ENCODE peak calls at places on chromosomes 11 and 22, in seven cellular contexts. B, K, Y, D, S, E and W are unnamed samples. For H3K4me1, the result is how much of the 10 kb centered on the place peaks cover.

GRCh38 chr22:17700778-17701177 is 62.2 kb downstream of the BCL2L13 start:
- DNase-seq in B (no peak), K (no peak), Y (peak), D (peak), S (no peak), E (no peak), W (no peak)

GRCh38 chr11:105081412-105082150 is 36.4 kb upstream of the CARD16 start:
- DNase-seq in B (no peak), K (no peak), Y (no peak), D (peak), S (no peak), E (no peak), W (no peak)

GRCh38 chr22:19943665-19944026 is 2.0 kb upstream of the TXNRD2 start:
- DNase-seq in B (no peak), K (peak), Y (no peak), D (peak), S (no peak), E (peak), W (no peak)

GRCh38 chr11:56988614-56989013 is at the start of gene OR5AK2:
- DNase-seq in B (no peak), K (no peak), Y (no peak), D (no peak), S (no peak), E (no peak), W (no peak)

GRCh38 chr11:66556086-66556485 is 9.4 kb downstream of the ACTN3 start:
- DNase-seq in B (no peak), K (no peak), Y (no peak), D (no peak), S (no peak), E (no peak), W (no peak)

GRCh38 chr11:14641801-14642200 is 1.8 kb upstream of the PDE3B start:
- DNase-seq in B (no peak), K (no peak), Y (no peak), D (no peak), S (no peak), E (no peak), W (peak)

GRCh38 chr22:22872722-22873708 is 14.6 kb upstream of the IGLL5 start:
- DNase-seq in B (no peak), K (no peak), Y (no peak), D (no peak), S (no peak), E (no peak), W (no peak)

GRCh38 chr11:47143322-47143721 is 33.4 kb downstream of the ARFGAP2 start:
- DNase-seq in B (no peak), K (peak), Y (peak), D (no peak), S (no peak), E (peak), W (peak)

GRCh38 chr11:75204012-75204674 is 36.4 kb upstream of the TPBGL start:
- DNase-seq in B (no peak), K (no peak), Y (no peak), D (no peak), S (no peak), E (peak), W (no peak)

GRCh38 chr22:40401532-40401931 is 31.1 kb downstream of the SGSM3 start:
- DNase-seq in B (no peak), K (no peak), Y (no peak), D (no peak), S (no peak), E (no peak), W (no peak)

GRCh38 chr11:69165775-69166174 is 10.0 kb downstream of the SMIM38 start:
- DNase-seq in B (no peak), K (no peak), Y (no peak), D (no peak), S (no peak), E (no peak), W (no peak)

GRCh38 chr11:44831605-44832394 is 105.0 kb downstream of the TSPAN18 start:
- DNase-seq in B (no peak), K (no peak), Y (no peak), D (no peak), S (no peak), E (no peak), W (no peak)

GRCh38 chr11:17473071-17473744 is 3.4 kb downstream of the ABCC8 start:
- DNase-seq in B (peak), K (peak), Y (no peak), D (peak), S (no peak), E (no peak), W (no peak)

GRCh38 chr22:49925525-49926128 is 7.2 kb downstream of the CRELD2 start:
- DNase-seq in B (no peak), K (no peak), Y (no peak), D (no peak), S (no peak), E (no peak), W (no peak)

GRCh38 chr11:12142179-12142578 is 31.8 kb downstream of the MICAL2 start:
- DNase-seq in B (no peak), K (no peak), Y (no peak), D (no peak), S (no peak), E (no peak), W (no peak)

GRCh38 chr22:22833059-22833458 is 54.6 kb upstream of the IGLL5 start:
- DNase-seq in B (no peak), K (no peak), Y (no peak), D (no peak), S (no peak), E (no peak), W (no peak)

GRCh38 chr11:8011981-8012444 is 24.9 kb downstream of the EIF3F start:
- DNase-seq in B (no peak), K (no peak), Y (no peak), D (no peak), S (no peak), E (no peak), W (no peak)

GRCh38 chr22:47552541-47553205 is 790.2 kb downstream of the TBC1D22A start:
- DNase-seq in B (no peak), K (no peak), Y (no peak), D (no peak), S (peak), E (no peak), W (no peak)

GRCh38 chr11:124946735-124947141 is 7.3 kb upstream of the CCDC15 start:
- DNase-seq in B (no peak), K (no peak), Y (no peak), D (no peak), S (no peak), E (no peak), W (no peak)

GRCh38 chr11:66854729-66855211 is 2.1 kb upstream of the LRFN4 start:
- DNase-seq in B (no peak), K (no peak), Y (no peak), D (no peak), S (no peak), E (peak), W (no peak)

GRCh38 chr22:24481641-24482040 is 13.5 kb upstream of the UPB1 start:
- DNase-seq in B (no peak), K (no peak), Y (no peak), D (no peak), S (no peak), E (no peak), W (no peak)

GRCh38 chr11:69832561-69833413 is 13.6 kb upstream of the FGF3 start:
- DNase-seq in B (no peak), K (peak), Y (no peak), D (peak), S (no peak), E (peak), W (no peak)

GRCh38 chr22:46060292-46061123 is 83.5 kb upstream of the WNT7B start:
- DNase-seq in B (no peak), K (no peak), Y (no peak), D (no peak), S (no peak), E (peak), W (no peak)

GRCh38 chr11:128496684-128497056 is 90.7 kb downstream of the ETS1 start:
- DNase-seq in B (no peak), K (no peak), Y (no peak), D (no peak), S (no peak), E (no peak), W (no peak)

GRCh38 chr22:41619979-41620645 is 731 bp downstream of the DESI1 start:
- DNase-seq in B (no peak), K (peak), Y (no peak), D (peak), S (no peak), E (peak), W (peak)

GRCh38 chr11:72432347-72433287 is 1.7 kb downstream of the CLPB start:
- DNase-seq in B (no peak), K (no peak), Y (no peak), D (no peak), S (no peak), E (no peak), W (no peak)

GRCh38 chr11:72431846-72432245 is 2.5 kb downstream of the CLPB start:
- DNase-seq in B (no peak), K (no peak), Y (no peak), D (no peak), S (no peak), E (no peak), W (no peak)

GRCh38 chr11:72433455-72434061 is 773 bp downstream of the CLPB start:
- DNase-seq in B (no peak), K (no peak), Y (peak), D (no peak), S (no peak), E (no peak), W (no peak)

GRCh38 chr11:72439455-72439854 is 5.1 kb upstream of the CLPB start:
- DNase-seq in B (no peak), K (no peak), Y (peak), D (no peak), S (no peak), E (no peak), W (no peak)

GRCh38 chr11:72436667-72437066 is 2.3 kb upstream of the CLPB start:
- DNase-seq in B (no peak), K (no peak), Y (no peak), D (no peak), S (no peak), E (no peak), W (no peak)
- TF ChIP-seq POLR2AphosphoS5 in B (no peak), K (no peak), Y (no peak), D (no peak), S (no peak), E (no peak), W (no peak)

DNA sequence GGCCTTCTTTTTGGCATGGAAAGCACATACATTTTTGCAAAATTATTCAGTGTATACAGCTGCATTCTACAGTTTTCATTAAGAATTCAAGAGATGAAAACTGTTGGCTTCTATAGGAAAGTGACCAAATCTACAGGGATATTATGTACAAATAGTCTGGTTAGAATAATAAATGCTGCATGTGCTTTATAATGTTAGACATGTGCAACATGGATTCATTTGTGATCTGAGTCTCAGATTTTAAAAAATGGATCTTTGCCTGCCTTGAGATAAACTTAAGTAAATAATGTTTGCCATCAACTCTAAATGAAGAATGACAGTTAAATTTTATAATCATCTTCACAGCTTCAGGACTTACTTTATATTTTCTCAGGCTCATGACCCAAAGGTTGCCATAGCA is 200.3 kb downstream of the CADM1 start:
- DNase-seq in B (no peak), K (no peak), Y (no peak), D (no peak), S (no peak), E (no peak), W (no peak)
- H3K4me1 ChIP-seq in B (under half), K (under half), Y (under half), D (under half), S (under half), E (under half), W (under half)

DNA sequence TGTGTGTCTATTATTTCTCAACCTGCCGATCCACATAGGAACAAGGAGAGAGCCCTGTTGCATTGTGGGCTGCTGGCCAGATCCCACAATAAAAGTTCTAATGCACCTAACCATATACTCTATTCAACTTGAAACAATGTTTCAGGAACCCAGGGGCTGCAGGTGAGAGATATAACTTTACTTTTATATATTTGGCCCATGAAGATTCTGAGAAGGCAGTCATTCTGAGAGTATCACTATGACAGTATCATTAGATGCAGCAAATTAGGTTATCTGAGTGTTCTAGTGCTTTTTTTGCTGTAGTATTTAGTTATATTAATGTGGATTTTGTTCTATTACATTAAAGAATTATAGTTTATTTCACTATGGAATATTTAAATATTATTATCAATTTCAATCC is 655.1 kb upstream of the ARHGAP42 start:
- DNase-seq in B (no peak), K (no peak), Y (no peak), D (no peak), S (no peak), E (no peak), W (no peak)
- H3K27ac ChIP-seq in B (no peak), K (no peak), Y (no peak), D (no peak), S (no peak), E (no peak), W (no peak)

GRCh38 chr22:26656896-26657851 is at the start of gene MIAT:
- DNase-seq in B (no peak), K (peak), Y (no peak), D (peak), S (no peak), E (no peak), W (no peak)
- TF ChIP-seq POLR2AphosphoS5 in B (no peak), K (no peak), Y (no peak), D (peak), S (no peak), E (no peak), W (no peak)

GRCh38 chr11:68125164-68125563 is 4.0 kb upstream of the CHKA start:
- DNase-seq in B (no peak), K (no peak), Y (no peak), D (no peak), S (no peak), E (no peak), W (no peak)
- H3K4me1 ChIP-seq in B (half or more), K (under half), Y (under half), D (half or more), S (under half), E (under half), W (under half)

GRCh38 chr11:130675456-130675855 is 227.0 kb downstream of the ADAMTS15 start:
- DNase-seq in B (no peak), K (no peak), Y (no peak), D (no peak), S (no peak), E (peak), W (no peak)

GRCh38 chr11:130671801-130672700 is 223.6 kb downstream of the ADAMTS15 start:
- DNase-seq in B (no peak), K (peak), Y (no peak), D (no peak), S (no peak), E (peak), W (no peak)

GRCh38 chr11:130674686-130675085 is 226.2 kb downstream of the ADAMTS15 start:
- DNase-seq in B (no peak), K (no peak), Y (no peak), D (no peak), S (no peak), E (no peak), W (no peak)

GRCh38 chr11:130672911-130673310 is 224.5 kb downstream of the ADAMTS15 start:
- DNase-seq in B (no peak), K (no peak), Y (no peak), D (no peak), S (no peak), E (no peak), W (no peak)

GRCh38 chr11:130673698-130674097 is 225.3 kb downstream of the ADAMTS15 start:
- DNase-seq in B (no peak), K (no peak), Y (no peak), D (no peak), S (no peak), E (no peak), W (no peak)
- H3K27ac ChIP-seq in B (no peak), K (no peak), Y (no peak), D (no peak), S (no peak), E (peak), W (no peak)

GRCh38 chr22:30027169-30027568 is 53.1 kb upstream of the HORMAD2 start:
- DNase-seq in B (peak), K (no peak), Y (no peak), D (no peak), S (no peak), E (no peak), W (no peak)
- TF ChIP-seq POLR2AphosphoS5 in B (no peak), K (no peak), Y (no peak), D (no peak), S (no peak), E (no peak), W (no peak)

GRCh38 chr11:26045082-26045481 is 286.8 kb upstream of the ANO3 start:
- DNase-seq in B (no peak), K (no peak), Y (no peak), D (no peak), S (no peak), E (no peak), W (no peak)

GRCh38 chr11:26044389-26044788 is 287.5 kb upstream of the ANO3 start:
- DNase-seq in B (no peak), K (no peak), Y (no peak), D (no peak), S (no peak), E (no peak), W (no peak)

GRCh38 chr11:26040339-26040738 is 291.6 kb upstream of the ANO3 start:
- DNase-seq in B (no peak), K (no peak), Y (no peak), D (no peak), S (no peak), E (no peak), W (no peak)

GRCh38 chr11:26043665-26044064 is 288.3 kb upstream of the ANO3 start:
- DNase-seq in B (no peak), K (no peak), Y (no peak), D (no peak), S (no peak), E (no peak), W (no peak)

DNA sequence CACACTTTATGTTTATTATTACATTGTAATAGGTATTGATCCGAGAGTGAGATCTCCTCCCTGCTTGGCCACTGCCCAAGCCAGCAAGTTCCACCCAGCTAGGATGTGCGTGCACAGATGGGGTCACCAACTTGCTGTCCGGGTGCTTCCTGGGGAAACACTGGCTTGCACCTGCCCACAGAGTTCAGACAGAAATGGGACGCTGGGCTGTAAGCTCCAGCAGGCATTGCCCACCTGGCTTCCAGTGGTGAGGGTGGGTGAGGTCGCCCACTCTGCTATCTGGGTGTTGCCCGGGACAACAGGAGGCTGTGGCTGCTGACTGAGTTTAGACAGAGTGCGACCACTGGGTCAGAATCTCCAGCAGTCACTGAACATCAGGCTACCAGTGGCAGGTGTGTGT is 289.8 kb upstream of the ANO3 start:
- DNase-seq in B (no peak), K (no peak), Y (no peak), D (no peak), S (no peak), E (no peak), W (no peak)
- H3K4me1 ChIP-seq in B (under half), K (under half), Y (under half), D (under half), S (under half), E (under half), W (under half)